ENCODE peak calls at places on chromosomes 16 and 17, in eight cellular contexts. Y is AG04450, R is Peyer's patch, X is A549, L is cardiac muscle cell, Q is mammary epithelial cell, H is fibroblast of lung, A is prostate gland. V is an unnamed sample.

GRCh38 chr17:74190154-74190553 is 13.3 kb upstream of the RPL38 start:
- DNase-seq in Y (no peak), R (peak; percentile 3), X (peak; percentile 73), L (peak; percentile 72), Q (peak; percentile 43), H (peak; percentile 72), A (no peak), V (no peak)

GRCh38 chr17:45043268-45043681 is 8.2 kb downstream of the DCAKD start:
- DNase-seq in Y (no peak), R (no peak), X (no peak), L (no peak), Q (peak; percentile 77), H (peak; percentile 53), A (peak; percentile 87), V (peak; percentile 42)

GRCh38 chr17:41048441-41048840 is 1.3 kb upstream of the KRTAP2-1 start:
- DNase-seq in Y (no peak), R (no peak), X (no peak), L (no peak), Q (no peak), H (no peak), A (no peak), V (no peak)

GRCh38 chr17:46121165-46121764 is 72.0 kb downstream of the KANSL1 start:
- DNase-seq in Y (no peak), R (no peak), X (no peak), L (no peak), Q (no peak), H (no peak), A (no peak), V (no peak)

GRCh38 chr16:30918614-30919013 is 4.8 kb upstream of the FBXL19 start:
- DNase-seq in Y (no peak), R (no peak), X (no peak), L (no peak), Q (no peak), H (no peak), A (no peak), V (no peak)

GRCh38 chr17:41894791-41895331 is 23.9 kb downstream of the ACLY start:
- DNase-seq in Y (peak; percentile 67), R (no peak), X (peak; percentile 57), L (peak; percentile 63), Q (no peak), H (peak; percentile 87), A (no peak), V (no peak)

GRCh38 chr16:59913666-59914065 is 1179.5 kb upstream of the GOT2 start:
- DNase-seq in Y (no peak), R (no peak), X (no peak), L (no peak), Q (no peak), H (no peak), A (no peak), V (no peak)

GRCh38 chr16:66474750-66475199 is 47.7 kb downstream of the BEAN1 start:
- DNase-seq in Y (no peak), R (no peak), X (no peak), L (no peak), Q (no peak), H (no peak), A (no peak), V (no peak)

GRCh38 chr17:82647593-82648164 is 565 bp downstream of the WDR45B start:
- DNase-seq in Y (no peak), R (peak; percentile 71), X (no peak), L (peak; percentile 15), Q (peak; percentile 24), H (no peak), A (no peak), V (peak; percentile 79)

GRCh38 chr16:84266451-84266850 is 26.6 kb upstream of the KCNG4 start:
- DNase-seq in Y (no peak), R (no peak), X (peak; percentile 88), L (peak; percentile 76), Q (peak; percentile 44), H (peak; percentile 44), A (no peak), V (no peak)

GRCh38 chr17:45923511-45924268 is 29.3 kb downstream of the MAPT start:
- DNase-seq in Y (no peak), R (no peak), X (no peak), L (peak; percentile 86), Q (no peak), H (peak; percentile 58), A (no peak), V (no peak)

GRCh38 chr16:22622703-22623102 is 112.0 kb downstream of the NPIPB5 start:
- DNase-seq in Y (no peak), R (no peak), X (no peak), L (no peak), Q (no peak), H (no peak), A (no peak), V (no peak)
- H3K27ac ChIP-seq in Y (no peak overlapping the region), R (no peak overlapping the region), X (no peak overlapping the region), L (no peak overlapping the region), Q (no peak overlapping the region), H (no peak overlapping the region), A (no peak overlapping the region), V (no peak overlapping the region)

GRCh38 chr17:47853616-47854015 is 2.7 kb upstream of the SP6 start:
- DNase-seq in Y (no peak), R (no peak), X (no peak), L (no peak), Q (no peak), H (no peak), A (no peak), V (no peak)

GRCh38 chr17:47851764-47852112 is 775 bp upstream of the SP6 start:
- DNase-seq in Y (no peak), R (no peak), X (no peak), L (no peak), Q (no peak), H (no peak), A (no peak), V (no peak)

GRCh38 chr17:47850373-47850691 is 631 bp downstream of the SP6 start:
- DNase-seq in Y (no peak), R (no peak), X (no peak), L (no peak), Q (no peak), H (no peak), A (no peak), V (no peak)

GRCh38 chr17:47852113-47852949 is 1.4 kb upstream of the SP6 start:
- DNase-seq in Y (no peak), R (no peak), X (no peak), L (no peak), Q (no peak), H (no peak), A (no peak), V (no peak)

DNA sequence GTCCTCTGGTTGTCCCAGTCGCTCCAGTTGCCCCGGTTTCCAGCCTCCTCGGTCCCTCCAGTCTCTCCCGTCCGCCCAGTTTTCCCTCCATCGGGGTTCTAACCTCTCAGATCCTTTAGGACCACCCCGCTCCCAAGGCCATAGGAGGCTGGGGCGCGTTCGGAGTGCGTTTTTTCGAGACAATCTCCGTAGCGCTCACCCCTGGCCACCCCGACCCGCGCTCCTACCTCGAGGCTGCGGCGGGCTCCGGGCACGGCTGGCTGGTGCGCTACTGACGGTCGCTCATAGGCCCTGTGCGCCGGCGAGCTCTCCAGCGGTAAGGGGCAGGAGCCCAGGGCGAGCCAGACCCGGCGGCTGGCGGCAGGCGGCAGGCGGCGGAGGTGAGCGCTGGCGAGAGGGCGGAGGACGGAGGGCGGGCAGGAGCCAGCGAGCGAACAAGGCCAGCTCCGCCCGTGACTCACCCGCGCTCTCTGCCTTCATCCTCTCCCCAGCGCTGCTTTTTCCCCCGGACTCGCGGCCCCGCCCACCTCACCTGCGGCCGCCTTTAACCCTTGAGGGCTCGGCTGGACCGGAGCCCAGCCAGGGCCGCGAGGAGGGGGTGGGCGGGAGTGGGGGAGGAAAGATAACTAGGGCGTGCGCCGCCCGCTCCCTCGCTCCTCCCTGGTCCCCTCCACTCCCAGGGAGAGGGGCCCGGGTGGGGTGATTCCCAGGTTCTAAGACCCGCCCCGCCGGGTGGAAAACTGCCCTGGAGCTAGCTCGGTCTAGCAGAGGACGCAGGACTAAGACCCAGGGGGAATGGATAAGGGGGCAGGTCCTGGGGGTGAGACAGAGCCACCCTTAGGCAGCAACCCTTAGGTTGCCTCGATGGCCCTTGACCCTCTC is at the start of gene SP6:
- DNase-seq in Y (no peak), R (peak; percentile 94), X (peak; percentile 76), L (peak; percentile 62), Q (peak; percentile 92), H (peak; percentile 14), A (peak; percentile 85), V (no peak)
- TF ChIP-seq CTCF in Y (peak; percentile 8), R (no peak), X (peak; percentile 27), L (peak; percentile 20), Q (no peak), H (no peak), A (no peak), V (no peak)

GRCh38 chr17:78889525-78889924 is 13.5 kb downstream of the CEP295NL start:
- DNase-seq in Y (no peak), R (no peak), X (no peak), L (no peak), Q (no peak), H (no peak), A (no peak), V (no peak)
- H3K27ac ChIP-seq in Y (no peak overlapping the region), R (peak overlapping the region; percentile 79), X (no peak overlapping the region), L (no peak overlapping the region), Q (no peak overlapping the region), H (no peak overlapping the region), A (no peak overlapping the region), V (peak overlapping the region; percentile 27)

GRCh38 chr16:85969591-85969990 is 70.6 kb downstream of the IRF8 start:
- DNase-seq in Y (no peak), R (no peak), X (no peak), L (peak; percentile 23), Q (no peak), H (no peak), A (no peak), V (no peak)

GRCh38 chr16:85969159-85969558 is 70.2 kb downstream of the IRF8 start:
- DNase-seq in Y (no peak), R (no peak), X (no peak), L (peak; percentile 58), Q (peak; percentile 18), H (no peak), A (no peak), V (no peak)

GRCh38 chr16:85968041-85968920 is 69.3 kb downstream of the IRF8 start:
- DNase-seq in Y (no peak), R (no peak), X (no peak), L (no peak), Q (no peak), H (no peak), A (no peak), V (no peak)

GRCh38 chr16:85970712-85971220 is 71.8 kb downstream of the IRF8 start:
- DNase-seq in Y (no peak), R (no peak), X (peak; percentile 48), L (no peak), Q (peak; percentile 36), H (no peak), A (no peak), V (no peak)

GRCh38 chr16:85970016-85970711 is 71.2 kb downstream of the IRF8 start:
- DNase-seq in Y (no peak), R (no peak), X (no peak), L (no peak), Q (no peak), H (no peak), A (no peak), V (no peak)
- TF ChIP-seq CTCF in Y (no peak), R (no peak), X (no peak), L (no peak), Q (no peak), H (no peak), A (no peak), V (no peak)

V was measured in tibial artery.